ENCODE peak calls at places on chromosomes 2 and 18, in ten cellular contexts. One of them, this sample, is unnamed.

GRCh38 chr2:162014751-162015150 is 59.3 kb downstream of the DPP4 start:
- DNase-seq in HuH-7: no peak
- DNase-seq in ovary: no peak
- DNase-seq in EH: peak
- DNase-seq in NCI-H1105 treated with DMSO at 0.1 percent for 48 hours: no peak
- DNase-seq in BE2C: no peak
- DNase-seq in NCI-H345: no peak
- DNase-seq in stomach: no peak
- DNase-seq in H54: no peak
- DNase-seq in dorsolateral prefrontal cortex: no peak
- DNase-seq in this sample: no peak

GRCh38 chr2:236252521-236252920 is 11.7 kb downstream of the ASB18 start:
- DNase-seq in HuH-7: no peak
- DNase-seq in ovary: no peak
- DNase-seq in EH: no peak
- DNase-seq in NCI-H1105 treated with DMSO at 0.1 percent for 48 hours: no peak
- DNase-seq in BE2C: no peak
- DNase-seq in NCI-H345: no peak
- DNase-seq in stomach: no peak
- DNase-seq in H54: no peak
- DNase-seq in dorsolateral prefrontal cortex: no peak
- DNase-seq in this sample: no peak

GRCh38 chr2:223469270-223470057 is 132.7 kb downstream of the SCG2 start:
- DNase-seq in HuH-7: no peak
- DNase-seq in ovary: no peak
- DNase-seq in EH: peak
- DNase-seq in NCI-H1105 treated with DMSO at 0.1 percent for 48 hours: no peak
- DNase-seq in BE2C: peak
- DNase-seq in NCI-H345: no peak
- DNase-seq in stomach: no peak
- DNase-seq in H54: peak
- DNase-seq in dorsolateral prefrontal cortex: no peak
- DNase-seq in this sample: no peak

GRCh38 chr2:68912732-68913131 is 40.0 kb downstream of the GKN2 start:
- DNase-seq in HuH-7: no peak
- DNase-seq in ovary: no peak
- DNase-seq in EH: no peak
- DNase-seq in NCI-H1105 treated with DMSO at 0.1 percent for 48 hours: no peak
- DNase-seq in BE2C: no peak
- DNase-seq in NCI-H345: no peak
- DNase-seq in stomach: no peak
- DNase-seq in H54: no peak
- DNase-seq in dorsolateral prefrontal cortex: no peak
- DNase-seq in this sample: no peak

GRCh38 chr2:25673170-25674002 is at the start of gene DTNB:
- DNase-seq in HuH-7: peak
- DNase-seq in ovary: peak
- DNase-seq in EH: peak
- DNase-seq in NCI-H1105 treated with DMSO at 0.1 percent for 48 hours: peak
- DNase-seq in BE2C: peak
- DNase-seq in NCI-H345: peak
- DNase-seq in stomach: peak
- DNase-seq in H54: peak
- DNase-seq in dorsolateral prefrontal cortex: peak
- DNase-seq in this sample: peak

GRCh38 chr18:21774722-21775121 is 34.1 kb downstream of the MIB1 start:
- DNase-seq in HuH-7: no peak
- DNase-seq in ovary: no peak
- DNase-seq in EH: no peak
- DNase-seq in NCI-H1105 treated with DMSO at 0.1 percent for 48 hours: no peak
- DNase-seq in BE2C: no peak
- DNase-seq in NCI-H345: no peak
- DNase-seq in stomach: no peak
- DNase-seq in H54: no peak
- DNase-seq in dorsolateral prefrontal cortex: no peak
- DNase-seq in this sample: no peak

GRCh38 chr18:78979058-78979680 is 449 bp upstream of the SALL3 start:
- DNase-seq in HuH-7: no peak
- DNase-seq in ovary: no peak
- DNase-seq in EH: no peak
- DNase-seq in NCI-H1105 treated with DMSO at 0.1 percent for 48 hours: no peak
- DNase-seq in BE2C: no peak
- DNase-seq in NCI-H345: peak
- DNase-seq in stomach: no peak
- DNase-seq in H54: no peak
- DNase-seq in dorsolateral prefrontal cortex: no peak
- DNase-seq in this sample: no peak

GRCh38 chr18:66046025-66046602 is 295.3 kb downstream of the CDH7 start:
- DNase-seq in HuH-7: no peak
- DNase-seq in ovary: no peak
- DNase-seq in EH: no peak
- DNase-seq in NCI-H1105 treated with DMSO at 0.1 percent for 48 hours: no peak
- DNase-seq in BE2C: no peak
- DNase-seq in NCI-H345: no peak
- DNase-seq in stomach: no peak
- DNase-seq in H54: no peak
- DNase-seq in dorsolateral prefrontal cortex: no peak
- DNase-seq in this sample: no peak

GRCh38 chr2:201116959-201117734 is 1.2 kb downstream of the CFLAR start:
- DNase-seq in HuH-7: peak
- DNase-seq in ovary: peak
- DNase-seq in EH: peak
- DNase-seq in NCI-H1105 treated with DMSO at 0.1 percent for 48 hours: peak
- DNase-seq in BE2C: peak
- DNase-seq in NCI-H345: peak
- DNase-seq in stomach: peak
- DNase-seq in H54: no peak
- DNase-seq in dorsolateral prefrontal cortex: no peak
- DNase-seq in this sample: peak

GRCh38 chr2:121345887-121346286 is 60.9 kb upstream of the TFCP2L1 start:
- DNase-seq in HuH-7: no peak
- DNase-seq in ovary: no peak
- DNase-seq in EH: no peak
- DNase-seq in NCI-H1105 treated with DMSO at 0.1 percent for 48 hours: no peak
- DNase-seq in BE2C: no peak
- DNase-seq in NCI-H345: no peak
- DNase-seq in stomach: no peak
- DNase-seq in H54: no peak
- DNase-seq in dorsolateral prefrontal cortex: no peak
- DNase-seq in this sample: no peak

GRCh38 chr2:44679584-44679983 is 261.9 kb upstream of the SIX3 start:
- DNase-seq in HuH-7: no peak
- DNase-seq in ovary: no peak
- DNase-seq in EH: no peak
- DNase-seq in NCI-H1105 treated with DMSO at 0.1 percent for 48 hours: no peak
- DNase-seq in BE2C: no peak
- DNase-seq in NCI-H345: peak
- DNase-seq in stomach: no peak
- DNase-seq in H54: no peak
- DNase-seq in dorsolateral prefrontal cortex: no peak
- DNase-seq in this sample: no peak

GRCh38 chr2:85215074-85216050 is 82.2 kb downstream of the TCF7L1 start:
- DNase-seq in HuH-7: no peak
- DNase-seq in ovary: no peak
- DNase-seq in EH: peak
- DNase-seq in NCI-H1105 treated with DMSO at 0.1 percent for 48 hours: peak
- DNase-seq in BE2C: peak
- DNase-seq in NCI-H345: peak
- DNase-seq in stomach: no peak
- DNase-seq in H54: no peak
- DNase-seq in dorsolateral prefrontal cortex: no peak
- DNase-seq in this sample: peak

GRCh38 chr18:11021477-11021876 is 127.9 kb downstream of the PIEZO2 start:
- DNase-seq in HuH-7: no peak
- DNase-seq in ovary: no peak
- DNase-seq in EH: no peak
- DNase-seq in NCI-H1105 treated with DMSO at 0.1 percent for 48 hours: no peak
- DNase-seq in BE2C: no peak
- DNase-seq in NCI-H345: no peak
- DNase-seq in stomach: no peak
- DNase-seq in H54: no peak
- DNase-seq in dorsolateral prefrontal cortex: no peak
- DNase-seq in this sample: peak

GRCh38 chr2:200348897-200349563 is 42.5 kb downstream of the SPATS2L start:
- DNase-seq in HuH-7: no peak
- DNase-seq in ovary: no peak
- DNase-seq in EH: no peak
- DNase-seq in NCI-H1105 treated with DMSO at 0.1 percent for 48 hours: no peak
- DNase-seq in BE2C: no peak
- DNase-seq in NCI-H345: no peak
- DNase-seq in stomach: no peak
- DNase-seq in H54: no peak
- DNase-seq in dorsolateral prefrontal cortex: no peak
- DNase-seq in this sample: no peak

GRCh38 chr18:31148580-31148979 is 14.1 kb downstream of the DSC1 start:
- DNase-seq in HuH-7: no peak
- DNase-seq in ovary: no peak
- DNase-seq in EH: no peak
- DNase-seq in NCI-H1105 treated with DMSO at 0.1 percent for 48 hours: no peak
- DNase-seq in BE2C: no peak
- DNase-seq in NCI-H345: no peak
- DNase-seq in stomach: no peak
- DNase-seq in H54: no peak
- DNase-seq in dorsolateral prefrontal cortex: no peak
- DNase-seq in this sample: no peak

GRCh38 chr2:69149631-69150215 is 136.7 kb downstream of the ANTXR1 start:
- DNase-seq in HuH-7: no peak
- DNase-seq in ovary: peak
- DNase-seq in EH: peak
- DNase-seq in NCI-H1105 treated with DMSO at 0.1 percent for 48 hours: no peak
- DNase-seq in BE2C: peak
- DNase-seq in NCI-H345: no peak
- DNase-seq in stomach: no peak
- DNase-seq in H54: peak
- DNase-seq in dorsolateral prefrontal cortex: no peak
- DNase-seq in this sample: no peak

GRCh38 chr18:13521418-13521817 is 204.9 kb downstream of the FAM210A start:
- DNase-seq in HuH-7: no peak
- DNase-seq in ovary: no peak
- DNase-seq in EH: no peak
- DNase-seq in NCI-H1105 treated with DMSO at 0.1 percent for 48 hours: no peak
- DNase-seq in BE2C: no peak
- DNase-seq in NCI-H345: no peak
- DNase-seq in stomach: no peak
- DNase-seq in H54: no peak
- DNase-seq in dorsolateral prefrontal cortex: no peak
- DNase-seq in this sample: no peak

GRCh38 chr2:46537624-46538023 is 58.3 kb downstream of the TMEM247 start:
- DNase-seq in HuH-7: no peak
- DNase-seq in ovary: no peak
- DNase-seq in EH: no peak
- DNase-seq in NCI-H1105 treated with DMSO at 0.1 percent for 48 hours: no peak
- DNase-seq in BE2C: no peak
- DNase-seq in NCI-H345: no peak
- DNase-seq in stomach: no peak
- DNase-seq in H54: no peak
- DNase-seq in dorsolateral prefrontal cortex: no peak
- DNase-seq in this sample: no peak

GRCh38 chr18:10042492-10042891 is 128.7 kb downstream of the VAPA start:
- DNase-seq in HuH-7: no peak
- DNase-seq in ovary: no peak
- DNase-seq in EH: no peak
- DNase-seq in NCI-H1105 treated with DMSO at 0.1 percent for 48 hours: no peak
- DNase-seq in BE2C: no peak
- DNase-seq in NCI-H345: no peak
- DNase-seq in stomach: no peak
- DNase-seq in H54: no peak
- DNase-seq in dorsolateral prefrontal cortex: no peak
- DNase-seq in this sample: no peak

GRCh38 chr2:42747422-42747821 is 16.5 kb downstream of the OXER1 start:
- DNase-seq in HuH-7: no peak
- DNase-seq in ovary: no peak
- DNase-seq in EH: no peak
- DNase-seq in NCI-H1105 treated with DMSO at 0.1 percent for 48 hours: no peak
- DNase-seq in BE2C: no peak
- DNase-seq in NCI-H345: no peak
- DNase-seq in stomach: no peak
- DNase-seq in H54: no peak
- DNase-seq in dorsolateral prefrontal cortex: no peak
- DNase-seq in this sample: no peak

GRCh38 chr2:45626387-45627010 is 15.4 kb upstream of the SRBD1 start:
- DNase-seq in HuH-7: no peak
- DNase-seq in ovary: no peak
- DNase-seq in EH: no peak
- DNase-seq in NCI-H1105 treated with DMSO at 0.1 percent for 48 hours: peak
- DNase-seq in BE2C: no peak
- DNase-seq in NCI-H345: no peak
- DNase-seq in stomach: peak
- DNase-seq in H54: no peak
- DNase-seq in dorsolateral prefrontal cortex: no peak
- DNase-seq in this sample: no peak

GRCh38 chr2:121699421-121700328 is 37.0 kb downstream of the NIFK start:
- DNase-seq in HuH-7: no peak
- DNase-seq in ovary: no peak
- DNase-seq in EH: peak
- DNase-seq in NCI-H1105 treated with DMSO at 0.1 percent for 48 hours: no peak
- DNase-seq in BE2C: no peak
- DNase-seq in NCI-H345: no peak
- DNase-seq in stomach: peak
- DNase-seq in H54: peak
- DNase-seq in dorsolateral prefrontal cortex: no peak
- DNase-seq in this sample: peak

GRCh38 chr2:201938151-201938815 is 95.4 kb upstream of the FZD7 start:
- DNase-seq in HuH-7: no peak
- DNase-seq in ovary: no peak
- DNase-seq in EH: peak
- DNase-seq in NCI-H1105 treated with DMSO at 0.1 percent for 48 hours: no peak
- DNase-seq in BE2C: no peak
- DNase-seq in NCI-H345: no peak
- DNase-seq in stomach: no peak
- DNase-seq in H54: no peak
- DNase-seq in dorsolateral prefrontal cortex: no peak
- DNase-seq in this sample: no peak

GRCh38 chr2:191245869-191246531 is 796 bp downstream of the MYO1B start:
- DNase-seq in HuH-7: peak
- DNase-seq in ovary: peak
- DNase-seq in EH: peak
- DNase-seq in NCI-H1105 treated with DMSO at 0.1 percent for 48 hours: peak
- DNase-seq in BE2C: peak
- DNase-seq in NCI-H345: peak
- DNase-seq in stomach: peak
- DNase-seq in H54: no peak
- DNase-seq in dorsolateral prefrontal cortex: no peak
- DNase-seq in this sample: peak

GRCh38 chr18:51171208-51171607 is 26.3 kb downstream of the MEX3C start:
- DNase-seq in HuH-7: no peak
- DNase-seq in ovary: no peak
- DNase-seq in EH: no peak
- DNase-seq in NCI-H1105 treated with DMSO at 0.1 percent for 48 hours: no peak
- DNase-seq in BE2C: no peak
- DNase-seq in NCI-H345: no peak
- DNase-seq in stomach: no peak
- DNase-seq in H54: no peak
- DNase-seq in dorsolateral prefrontal cortex: no peak
- DNase-seq in this sample: no peak

GRCh38 chr18:9346775-9347174 is 12.2 kb downstream of the TWSG1 start:
- DNase-seq in HuH-7: no peak
- DNase-seq in ovary: no peak
- DNase-seq in EH: no peak
- DNase-seq in NCI-H1105 treated with DMSO at 0.1 percent for 48 hours: no peak
- DNase-seq in BE2C: no peak
- DNase-seq in NCI-H345: no peak
- DNase-seq in stomach: no peak
- DNase-seq in H54: no peak
- DNase-seq in dorsolateral prefrontal cortex: no peak
- DNase-seq in this sample: no peak

GRCh38 chr2:48512071-48512470 is 17.9 kb upstream of the STON1 start:
- DNase-seq in HuH-7: no peak
- DNase-seq in ovary: no peak
- DNase-seq in EH: no peak
- DNase-seq in NCI-H1105 treated with DMSO at 0.1 percent for 48 hours: no peak
- DNase-seq in BE2C: no peak
- DNase-seq in NCI-H345: no peak
- DNase-seq in stomach: no peak
- DNase-seq in H54: no peak
- DNase-seq in dorsolateral prefrontal cortex: no peak
- DNase-seq in this sample: no peak

GRCh38 chr2:31694444-31694843 is 113.7 kb upstream of the SRD5A2 start:
- DNase-seq in HuH-7: peak
- DNase-seq in ovary: no peak
- DNase-seq in EH: peak
- DNase-seq in NCI-H1105 treated with DMSO at 0.1 percent for 48 hours: no peak
- DNase-seq in BE2C: no peak
- DNase-seq in NCI-H345: no peak
- DNase-seq in stomach: no peak
- DNase-seq in H54: no peak
- DNase-seq in dorsolateral prefrontal cortex: no peak
- DNase-seq in this sample: peak